ENCODE peak calls at places on chromosomes 12 and 14, in ten cellular contexts. One of them, this sample, is unnamed. For H3K4me1, the result is how much of the 10 kb centered on the place peaks cover.

GRCh38 chr14:89330236-89331002 is 86.6 kb downstream of the FOXN3 start:
- DNase-seq in stomach: no peak
- DNase-seq in transverse colon: peak
- DNase-seq in A549: no peak
- DNase-seq in upper lobe of left lung: no peak
- DNase-seq in tibial nerve: peak
- DNase-seq in suprapubic skin: no peak
- DNase-seq in K562: no peak
- DNase-seq in H1: no peak
- DNase-seq in esophagus muscularis mucosa: no peak
- DNase-seq in this sample: peak

GRCh38 chr12:104494137-104494815 is 37.5 kb downstream of the CHST11 start:
- DNase-seq in stomach: no peak
- DNase-seq in transverse colon: no peak
- DNase-seq in A549: no peak
- DNase-seq in upper lobe of left lung: no peak
- DNase-seq in tibial nerve: no peak
- DNase-seq in suprapubic skin: no peak
- DNase-seq in K562: peak
- DNase-seq in H1: no peak
- DNase-seq in esophagus muscularis mucosa: no peak
- DNase-seq in this sample: peak

GRCh38 chr12:75553865-75554555 is 42.6 kb upstream of the KRR1 start:
- DNase-seq in stomach: no peak
- DNase-seq in transverse colon: no peak
- DNase-seq in A549: no peak
- DNase-seq in upper lobe of left lung: no peak
- DNase-seq in tibial nerve: no peak
- DNase-seq in suprapubic skin: no peak
- DNase-seq in K562: no peak
- DNase-seq in H1: no peak
- DNase-seq in esophagus muscularis mucosa: no peak
- DNase-seq in this sample: no peak

GRCh38 chr14:25009891-25010290 is 40.1 kb downstream of the STXBP6 start:
- DNase-seq in stomach: no peak
- DNase-seq in transverse colon: no peak
- DNase-seq in A549: peak
- DNase-seq in upper lobe of left lung: no peak
- DNase-seq in tibial nerve: no peak
- DNase-seq in suprapubic skin: no peak
- DNase-seq in K562: no peak
- DNase-seq in H1: no peak
- DNase-seq in esophagus muscularis mucosa: no peak
- DNase-seq in this sample: no peak

GRCh38 chr12:124848621-124849380 is 14.9 kb downstream of the SCARB1 start:
- DNase-seq in stomach: no peak
- DNase-seq in transverse colon: no peak
- DNase-seq in A549: no peak
- DNase-seq in upper lobe of left lung: no peak
- DNase-seq in tibial nerve: no peak
- DNase-seq in suprapubic skin: no peak
- DNase-seq in K562: no peak
- DNase-seq in H1: no peak
- DNase-seq in esophagus muscularis mucosa: no peak
- DNase-seq in this sample: no peak

GRCh38 chr12:54051916-54052744 is 1.5 kb upstream of the HOXC4 start:
- DNase-seq in stomach: no peak
- DNase-seq in transverse colon: no peak
- DNase-seq in A549: no peak
- DNase-seq in upper lobe of left lung: peak
- DNase-seq in tibial nerve: no peak
- DNase-seq in suprapubic skin: no peak
- DNase-seq in K562: no peak
- DNase-seq in H1: no peak
- DNase-seq in esophagus muscularis mucosa: no peak
- DNase-seq in this sample: no peak

GRCh38 chr12:66665416-66665815 is 13.5 kb downstream of the GRIP1 start:
- DNase-seq in stomach: no peak
- DNase-seq in transverse colon: no peak
- DNase-seq in A549: no peak
- DNase-seq in upper lobe of left lung: no peak
- DNase-seq in tibial nerve: no peak
- DNase-seq in suprapubic skin: no peak
- DNase-seq in K562: no peak
- DNase-seq in H1: no peak
- DNase-seq in esophagus muscularis mucosa: no peak
- DNase-seq in this sample: no peak

GRCh38 chr12:29655861-29656260 is 127.9 kb downstream of the TMTC1 start:
- DNase-seq in stomach: no peak
- DNase-seq in transverse colon: no peak
- DNase-seq in A549: no peak
- DNase-seq in upper lobe of left lung: no peak
- DNase-seq in tibial nerve: no peak
- DNase-seq in suprapubic skin: no peak
- DNase-seq in K562: no peak
- DNase-seq in H1: no peak
- DNase-seq in esophagus muscularis mucosa: no peak
- DNase-seq in this sample: no peak

GRCh38 chr12:127729381-127729780 is 537.6 kb upstream of the TMEM132C start:
- DNase-seq in stomach: no peak
- DNase-seq in transverse colon: no peak
- DNase-seq in A549: no peak
- DNase-seq in upper lobe of left lung: no peak
- DNase-seq in tibial nerve: no peak
- DNase-seq in suprapubic skin: no peak
- DNase-seq in K562: no peak
- DNase-seq in H1: no peak
- DNase-seq in esophagus muscularis mucosa: no peak
- DNase-seq in this sample: no peak

GRCh38 chr14:66508846-66509621 is 1.1 kb downstream of the GPHN start:
- DNase-seq in stomach: no peak
- DNase-seq in transverse colon: peak
- DNase-seq in A549: peak
- DNase-seq in upper lobe of left lung: peak
- DNase-seq in tibial nerve: peak
- DNase-seq in suprapubic skin: peak
- DNase-seq in K562: peak
- DNase-seq in H1: peak
- DNase-seq in esophagus muscularis mucosa: no peak
- DNase-seq in this sample: peak

GRCh38 chr14:106318700-106319099 is 792.3 kb downstream of the TMEM121 start:
- DNase-seq in stomach: no peak
- DNase-seq in transverse colon: no peak
- DNase-seq in A549: no peak
- DNase-seq in upper lobe of left lung: peak
- DNase-seq in tibial nerve: no peak
- DNase-seq in suprapubic skin: no peak
- DNase-seq in K562: peak
- DNase-seq in H1: no peak
- DNase-seq in esophagus muscularis mucosa: no peak
- DNase-seq in this sample: no peak

GRCh38 chr12:34397591-34398365 is 375.5 kb downstream of the ALG10 start:
- DNase-seq in stomach: peak
- DNase-seq in transverse colon: peak
- DNase-seq in A549: no peak
- DNase-seq in upper lobe of left lung: no peak
- DNase-seq in tibial nerve: peak
- DNase-seq in suprapubic skin: peak
- DNase-seq in K562: peak
- DNase-seq in H1: peak
- DNase-seq in esophagus muscularis mucosa: peak
- DNase-seq in this sample: peak
- TF ChIP-seq EP300 in stomach: no peak
- TF ChIP-seq EP300 in transverse colon: no peak
- TF ChIP-seq EP300 in A549: no peak
- TF ChIP-seq EP300 in upper lobe of left lung: no peak
- TF ChIP-seq EP300 in tibial nerve: no peak
- TF ChIP-seq EP300 in suprapubic skin: no peak
- TF ChIP-seq EP300 in K562: no peak
- TF ChIP-seq EP300 in H1: no peak
- TF ChIP-seq EP300 in esophagus muscularis mucosa: no peak
- TF ChIP-seq EP300 in this sample: no peak

DNA sequence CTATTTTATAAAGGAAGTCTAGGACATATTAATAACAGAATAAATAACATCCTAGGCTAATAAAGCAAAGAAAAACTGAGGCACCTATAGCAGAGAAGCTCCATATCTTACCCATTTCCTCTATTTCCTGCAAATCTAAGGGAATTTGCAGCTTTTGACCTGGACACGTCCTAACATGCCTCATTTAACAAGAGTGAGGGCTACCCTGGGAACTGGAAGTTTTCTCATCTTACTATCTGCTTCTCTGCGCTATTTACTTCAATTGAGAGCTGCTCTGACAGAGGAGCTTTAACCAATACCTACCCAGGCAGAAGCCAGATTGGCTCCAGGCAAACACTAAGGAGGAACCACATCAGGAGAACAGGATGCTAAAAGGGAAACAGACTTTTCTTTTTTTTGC is 5.7 kb downstream of the YBX3 start:
- DNase-seq in stomach: no peak
- DNase-seq in transverse colon: no peak
- DNase-seq in A549: no peak
- DNase-seq in upper lobe of left lung: no peak
- DNase-seq in tibial nerve: no peak
- DNase-seq in suprapubic skin: no peak
- DNase-seq in K562: no peak
- DNase-seq in H1: no peak
- DNase-seq in esophagus muscularis mucosa: no peak
- DNase-seq in this sample: no peak
- H3K4me1 ChIP-seq in stomach: half or more
- H3K4me1 ChIP-seq in transverse colon: half or more
- H3K4me1 ChIP-seq in A549: half or more
- H3K4me1 ChIP-seq in upper lobe of left lung: under half
- H3K4me1 ChIP-seq in tibial nerve: under half
- H3K4me1 ChIP-seq in suprapubic skin: half or more
- H3K4me1 ChIP-seq in K562: under half
- H3K4me1 ChIP-seq in H1: under half
- H3K4me1 ChIP-seq in esophagus muscularis mucosa: half or more
- H3K4me1 ChIP-seq in this sample: under half

GRCh38 chr12:39275846-39276245 is 167.1 kb downstream of the KIF21A start:
- DNase-seq in stomach: no peak
- DNase-seq in transverse colon: no peak
- DNase-seq in A549: no peak
- DNase-seq in upper lobe of left lung: no peak
- DNase-seq in tibial nerve: no peak
- DNase-seq in suprapubic skin: no peak
- DNase-seq in K562: no peak
- DNase-seq in H1: no peak
- DNase-seq in esophagus muscularis mucosa: no peak
- DNase-seq in this sample: no peak

GRCh38 chr12:39272934-39273770 is 169.8 kb downstream of the KIF21A start:
- DNase-seq in stomach: no peak
- DNase-seq in transverse colon: peak
- DNase-seq in A549: peak
- DNase-seq in upper lobe of left lung: no peak
- DNase-seq in tibial nerve: peak
- DNase-seq in suprapubic skin: no peak
- DNase-seq in K562: peak
- DNase-seq in H1: peak
- DNase-seq in esophagus muscularis mucosa: no peak
- DNase-seq in this sample: no peak

GRCh38 chr12:39277416-39277815 is 165.5 kb downstream of the KIF21A start:
- DNase-seq in stomach: no peak
- DNase-seq in transverse colon: no peak
- DNase-seq in A549: no peak
- DNase-seq in upper lobe of left lung: no peak
- DNase-seq in tibial nerve: no peak
- DNase-seq in suprapubic skin: no peak
- DNase-seq in K562: no peak
- DNase-seq in H1: no peak
- DNase-seq in esophagus muscularis mucosa: no peak
- DNase-seq in this sample: no peak
- TF ChIP-seq EP300 in stomach: no peak
- TF ChIP-seq EP300 in transverse colon: no peak
- TF ChIP-seq EP300 in A549: no peak
- TF ChIP-seq EP300 in upper lobe of left lung: no peak
- TF ChIP-seq EP300 in tibial nerve: no peak
- TF ChIP-seq EP300 in suprapubic skin: no peak
- TF ChIP-seq EP300 in K562: no peak
- TF ChIP-seq EP300 in H1: no peak
- TF ChIP-seq EP300 in esophagus muscularis mucosa: no peak
- TF ChIP-seq EP300 in this sample: no peak

DNA sequence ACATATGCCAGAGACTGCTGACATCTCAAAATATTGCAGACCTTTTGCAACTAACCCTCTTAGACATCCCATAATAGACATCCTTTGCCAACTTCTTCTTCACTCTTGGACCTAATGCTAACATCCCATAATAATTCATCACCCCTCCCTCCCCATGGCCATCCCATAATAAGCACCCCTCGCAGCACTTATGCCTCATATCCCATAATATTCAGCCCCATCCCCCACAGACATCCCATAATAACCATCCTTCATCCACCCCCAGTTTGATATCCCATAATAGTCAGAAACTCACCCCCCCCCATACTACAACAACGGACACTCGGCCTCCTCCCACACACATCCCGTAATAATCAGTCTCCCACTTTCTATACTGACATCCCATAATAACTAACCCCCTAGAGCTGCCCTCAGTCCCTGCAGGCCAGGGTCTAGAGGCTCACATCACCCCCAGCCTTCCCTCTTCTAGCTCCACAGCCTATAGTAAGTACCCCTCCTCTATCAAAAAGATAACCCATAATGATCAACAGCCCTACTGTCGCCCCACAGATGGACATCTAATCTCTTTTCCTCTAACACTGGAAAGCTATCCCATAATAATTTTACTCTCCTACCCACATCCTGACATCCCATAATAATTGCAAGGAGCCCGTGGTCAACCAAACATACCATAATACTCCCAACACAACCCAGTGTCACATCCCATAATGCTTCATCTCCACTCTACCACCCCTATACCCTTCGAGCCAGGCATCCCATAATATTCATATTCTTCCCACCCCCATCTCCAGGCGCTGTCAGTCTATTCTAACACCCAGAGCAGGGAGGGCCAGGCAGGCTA is 792 bp upstream of the CHD4 start:
- DNase-seq in stomach: peak
- DNase-seq in transverse colon: peak
- DNase-seq in A549: peak
- DNase-seq in upper lobe of left lung: no peak
- DNase-seq in tibial nerve: peak
- DNase-seq in suprapubic skin: no peak
- DNase-seq in K562: peak
- DNase-seq in H1: no peak
- DNase-seq in esophagus muscularis mucosa: no peak
- DNase-seq in this sample: peak
- H3K4me1 ChIP-seq in stomach: half or more
- H3K4me1 ChIP-seq in transverse colon: half or more
- H3K4me1 ChIP-seq in A549: under half
- H3K4me1 ChIP-seq in upper lobe of left lung: under half
- H3K4me1 ChIP-seq in tibial nerve: under half
- H3K4me1 ChIP-seq in suprapubic skin: half or more
- H3K4me1 ChIP-seq in K562: half or more
- H3K4me1 ChIP-seq in H1: under half
- H3K4me1 ChIP-seq in esophagus muscularis mucosa: half or more
- H3K4me1 ChIP-seq in this sample: under half